ENCODE peak calls at places on chromosomes 11 and 22, in six cellular contexts. Q, P, M, K, X and B are unnamed samples.

GRCh38 chr11:65863889-65864757 is 3.9 kb downstream of the MUS81 start:
- DNase-seq in K (no peak), M (no peak), P (no peak), Q (no peak), X (no peak), B (peak; percentile 59)

GRCh38 chr22:43889366-43890253 is 2.2 kb downstream of the PNPLA5 start:
- DNase-seq in Q (peak; percentile 21), K (no peak), M (peak; percentile 46), P (no peak), X (no peak), B (peak; percentile 87)

GRCh38 chr22:23302171-23303002 is 122.1 kb downstream of the BCR start:
- DNase-seq in P (no peak), K (peak; percentile 27), X (no peak), Q (no peak), M (no peak), B (peak; percentile 86)

GRCh38 chr11:126357055-126357962 is 1.8 kb downstream of the ST3GAL4 start:
- DNase-seq in K (no peak), M (peak; percentile 81), P (no peak), Q (no peak), X (no peak), B (peak; percentile 88)

GRCh38 chr11:117816151-117816741 is 8.3 kb downstream of the FXYD2 start:
- DNase-seq in M (peak; percentile 48), X (no peak), Q (no peak), P (peak; percentile 65), K (no peak), B (peak; percentile 85)

GRCh38 chr22:30998329-30998728 is 29.3 kb downstream of the TUG1 start:
- DNase-seq in K (no peak), P (no peak), M (no peak), X (peak; percentile 20), Q (no peak), B (no peak)

GRCh38 chr11:100774859-100775258 is 87.8 kb downstream of the ARHGAP42 start:
- DNase-seq in Q (peak; percentile 65), P (peak; percentile 43), K (no peak), M (no peak), X (no peak), B (no peak)

GRCh38 chr11:72236083-72236697 is 7.8 kb downstream of the PHOX2A start:
- DNase-seq in P (no peak), Q (no peak), M (no peak), X (no peak), K (no peak), B (peak; percentile 46)

GRCh38 chr11:44747339-44747738 is 20.6 kb downstream of the TSPAN18 start:
- DNase-seq in M (peak; percentile 74), P (no peak), X (no peak), Q (no peak), K (no peak), B (no peak)

GRCh38 chr11:100830295-100830694 is 143.2 kb downstream of the ARHGAP42 start:
- DNase-seq in M (no peak), K (no peak), Q (no peak), X (no peak), P (no peak), B (no peak)

GRCh38 chr11:94400075-94400838 is 962 bp downstream of the GPR83 start:
- DNase-seq in P (no peak), K (no peak), X (no peak), Q (no peak), M (no peak), B (peak; percentile 55)
- H2AFZ ChIP-seq in P (no peak overlapping the region), K (no peak overlapping the region), X (no peak overlapping the region), Q (peak overlapping the region; percentile 65), M (no peak overlapping the region), B (no peak overlapping the region)

GRCh38 chr11:57979532-57980079 is 44.1 kb upstream of the OR9Q1 start:
- DNase-seq in X (no peak), Q (no peak), M (peak; percentile 37), K (no peak), P (no peak), B (no peak)

GRCh38 chr11:57978686-57979531 is 44.8 kb upstream of the OR9Q1 start:
- DNase-seq in M (peak; percentile 47), X (no peak), P (peak; percentile 77), Q (peak; percentile 27), K (no peak), B (no peak)

GRCh38 chr11:57980201-57980600 is 43.5 kb upstream of the OR9Q1 start:
- DNase-seq in K (no peak), P (no peak), X (no peak), Q (no peak), M (no peak), B (no peak)

GRCh38 chr11:57982763-57983162 is 40.9 kb upstream of the OR9Q1 start:
- DNase-seq in P (no peak), Q (no peak), K (no peak), X (no peak), M (no peak), B (no peak)

DNA sequence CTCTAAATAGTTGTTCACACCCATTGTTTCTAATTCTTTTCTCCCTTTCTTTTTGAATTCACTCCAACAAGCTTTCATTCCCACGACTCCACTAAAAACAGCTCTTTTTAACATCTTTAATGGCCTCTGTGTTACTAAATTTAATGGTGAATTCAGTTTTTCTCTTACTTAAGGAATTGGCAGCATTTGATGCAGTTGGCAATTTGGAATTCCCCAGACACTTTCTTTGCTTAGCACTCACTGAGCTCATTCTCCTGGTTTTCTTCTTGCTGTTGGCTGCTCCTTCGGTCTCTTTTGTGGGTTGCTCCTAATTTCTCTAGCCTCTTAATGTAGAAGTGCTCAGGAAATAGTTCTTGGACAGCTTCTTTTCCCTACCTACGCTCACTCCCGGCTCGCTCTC is 40.5 kb upstream of the OR9Q1 start:
- DNase-seq in X (no peak), M (no peak), Q (no peak), K (no peak), P (no peak), B (no peak)
- H2AFZ ChIP-seq in X (no peak overlapping the region), M (no peak overlapping the region), Q (no peak overlapping the region), K (no peak overlapping the region), P (no peak overlapping the region), B (no peak overlapping the region)

DNA sequence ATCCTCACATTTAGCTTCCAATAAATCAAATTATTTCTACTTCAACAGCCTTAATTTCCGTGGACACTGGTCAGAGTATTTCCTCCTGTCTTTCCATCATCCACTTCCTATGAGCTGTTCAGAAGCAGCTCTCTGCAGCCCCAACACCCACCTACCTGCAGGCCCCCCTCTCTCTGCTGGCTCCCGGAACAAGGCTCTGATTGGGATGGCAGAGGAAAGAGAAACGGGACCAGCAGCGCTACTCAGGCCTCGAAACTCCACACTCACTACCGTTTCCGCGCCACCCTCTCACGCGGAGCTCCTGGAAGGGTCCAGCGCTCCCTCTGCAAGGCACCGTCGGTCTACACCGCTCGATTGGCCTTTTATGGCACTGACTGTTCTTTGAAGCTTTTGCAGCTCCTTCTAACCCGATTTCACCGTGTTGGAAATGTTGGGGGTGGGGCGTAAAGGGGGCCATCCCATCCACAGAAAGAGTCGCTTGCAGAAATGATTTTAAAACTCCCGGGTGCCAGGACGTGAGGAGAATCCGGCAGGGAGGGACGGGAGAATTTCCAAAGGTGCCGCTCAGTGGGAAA is 383 bp upstream of the PANX1 start:
- DNase-seq in M (peak; percentile 68), P (no peak), K (no peak), X (peak; percentile 85), Q (no peak), B (no peak)
- H2AFZ ChIP-seq in M (peak overlapping the region; percentile 90), P (peak overlapping the region; percentile 35), K (peak overlapping the region; percentile 98), X (peak overlapping the region; percentile 95), Q (peak overlapping the region; percentile 88), B (peak overlapping the region; percentile 92)

GRCh38 chr22:35838849-35839646 is 121.4 kb downstream of the APOL5 start:
- DNase-seq in K (no peak), P (peak; percentile 45), Q (peak; percentile 75), M (peak; percentile 91), X (peak; percentile 56), B (no peak)
- H2AFZ ChIP-seq in K (no peak overlapping the region), P (no peak overlapping the region), Q (no peak overlapping the region), M (no peak overlapping the region), X (no peak overlapping the region), B (no peak overlapping the region)

GRCh38 chr11:1830500-1831223 is 4.1 kb upstream of the SYT8 start:
- DNase-seq in P (peak; percentile 74), K (no peak), Q (peak; percentile 98), M (no peak), X (peak; percentile 36), B (peak; percentile 93)

GRCh38 chr11:1832989-1833365 is 1.8 kb upstream of the SYT8 start:
- DNase-seq in K (no peak), M (no peak), P (no peak), Q (no peak), X (no peak), B (peak; percentile 81)

GRCh38 chr11:1831338-1832180 is 3.2 kb upstream of the SYT8 start:
- DNase-seq in P (no peak), Q (no peak), M (no peak), X (no peak), K (no peak), B (peak; percentile 87)

GRCh38 chr11:1834132-1834610 is 619 bp upstream of the SYT8 start:
- DNase-seq in M (no peak), X (no peak), P (peak; percentile 24), K (no peak), Q (peak; percentile 97), B (peak; percentile 80)

DNA sequence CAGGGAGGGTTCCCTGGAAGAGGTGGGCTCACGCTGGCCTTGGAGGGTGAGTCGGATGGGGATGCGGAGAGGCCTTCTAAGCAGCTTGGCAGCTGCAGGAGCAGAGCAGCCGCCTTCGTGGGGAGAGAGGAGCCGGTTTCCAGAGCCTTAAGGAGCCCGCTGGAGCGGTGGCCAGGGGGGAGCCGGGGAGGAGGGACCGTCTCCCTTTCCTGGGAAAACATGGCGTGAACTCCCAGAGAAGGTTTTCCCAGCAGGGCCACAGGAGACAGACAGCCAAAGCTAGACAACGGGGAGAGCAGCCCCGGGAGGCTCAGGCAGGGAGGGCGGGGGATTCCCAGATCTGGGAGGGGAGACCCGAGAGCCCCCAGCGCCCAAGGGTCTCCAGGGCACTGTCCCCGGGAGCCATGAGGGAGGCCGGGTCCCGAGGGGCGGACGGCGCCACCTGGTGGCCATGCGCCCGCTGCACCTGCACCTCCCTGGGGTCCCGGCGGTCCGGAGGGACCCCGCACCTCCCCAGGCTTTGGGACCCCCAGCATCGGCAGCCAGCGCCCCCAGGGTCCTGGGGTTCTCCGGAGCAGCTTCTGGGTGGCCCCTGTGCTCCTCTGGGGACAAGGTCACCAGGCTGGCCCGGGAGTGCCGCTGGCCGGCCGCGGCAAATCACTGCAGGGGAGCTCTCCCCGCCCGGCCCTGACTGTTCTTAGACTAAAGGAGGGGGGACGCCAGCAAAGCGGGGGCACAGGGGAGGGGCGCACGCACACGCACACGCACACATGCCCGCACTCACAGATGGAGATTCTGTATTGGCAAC is 2.4 kb upstream of the SYT8 start:
- DNase-seq in M (peak; percentile 28), X (peak; percentile 75), Q (no peak), K (peak; percentile 87), P (no peak), B (peak; percentile 98)
- H2AFZ ChIP-seq in M (no peak overlapping the region), X (no peak overlapping the region), Q (peak overlapping the region; percentile 45), K (no peak overlapping the region), P (no peak overlapping the region), B (peak overlapping the region; percentile 29)